ENCODE peak calls at places on chromosome 2, in seven cellular contexts. P is EL; U is SJSA1; V is stimulated activated CD8-positive, alpha-beta memory T cell treated with anti-CD3 and anti-CD28 coated beads, Interleukin-12 subunit alpha, Interleukin-12 subunit beta, amount 100 ng/mL, for 1 hour; C is Panc1; I is Peyer's patch; F is A549. Y is an unnamed sample.

GRCh38 chr2:222878877-222879601 is 18.2 kb downstream of the ACSL3 start:
- DNase-seq in P (peak; percentile 84), U (peak; percentile 47), V (no peak), C (no peak), I (no peak), F (peak; percentile 22), Y (no peak)

GRCh38 chr2:175439416-175439815 is 257.9 kb upstream of the ATP5MC3 start:
- DNase-seq in P (no peak), U (no peak), V (no peak), C (no peak), I (no peak), F (peak; percentile 3), Y (no peak)

GRCh38 chr2:172403402-172403801 is 24.0 kb upstream of the ITGA6 start:
- DNase-seq in P (no peak), U (no peak), V (no peak), C (no peak), I (no peak), F (no peak), Y (no peak)

GRCh38 chr2:74845217-74845751 is 11.4 kb downstream of the HK2 start:
- DNase-seq in P (peak; percentile 92), U (peak; percentile 82), V (no peak), C (peak; percentile 88), I (peak; percentile 91), F (peak; percentile 55), Y (no peak)

GRCh38 chr2:27804146-27804545 is 32.6 kb downstream of the MRPL33 start:
- DNase-seq in P (peak; percentile 22), U (no peak), V (no peak), C (no peak), I (no peak), F (no peak), Y (no peak)

GRCh38 chr2:238459081-238459629 is 32.4 kb downstream of the ASB1 start:
- DNase-seq in P (no peak), U (no peak), V (no peak), C (no peak), I (no peak), F (no peak), Y (no peak)

GRCh38 chr2:45002661-45003210 is 6.5 kb downstream of the SIX2 start:
- DNase-seq in P (no peak), U (no peak), V (no peak), C (no peak), I (no peak), F (no peak), Y (peak; percentile 64)

GRCh38 chr2:66578853-66579158 is 143.9 kb downstream of the MEIS1 start:
- DNase-seq in P (no peak), U (no peak), V (no peak), C (no peak), I (no peak), F (no peak), Y (no peak)

GRCh38 chr2:194854941-194855340 is 802.1 kb upstream of the SLC39A10 start:
- DNase-seq in P (no peak), U (no peak), V (no peak), C (no peak), I (no peak), F (no peak), Y (no peak)

GRCh38 chr2:70188460-70188859 is 2.4 kb downstream of the C2orf42 start:
- DNase-seq in P (no peak), U (no peak), V (no peak), C (no peak), I (no peak), F (peak; percentile 27), Y (no peak)

GRCh38 chr2:26175191-26175715 is 2.4 kb downstream of the GAREM2 start:
- DNase-seq in P (no peak), U (no peak), V (no peak), C (no peak), I (peak; percentile 37), F (no peak), Y (no peak)

GRCh38 chr2:150476213-150476740 is 11.2 kb downstream of the RND3 start:
- DNase-seq in P (no peak), U (no peak), V (no peak), C (no peak), I (no peak), F (no peak), Y (no peak)

GRCh38 chr2:232495292-232495691 is 7.7 kb upstream of the ECEL1 start:
- DNase-seq in P (no peak), U (no peak), V (no peak), C (no peak), I (no peak), F (no peak), Y (peak; percentile 35)

GRCh38 chr2:109317471-109318090 is 188.6 kb downstream of the SH3RF3 start:
- DNase-seq in P (no peak), U (no peak), V (no peak), C (no peak), I (no peak), F (no peak), Y (no peak)